ENCODE peak calls at places on chromosome 4, in seven cellular contexts. F is fibroblast of mammary gland, K is foreskin fibroblast, G is astrocyte, D is NB4, I is OCI-LY7, U is kidney. V is an unnamed sample.

GRCh38 chr4:183080372-183081115 is 18.5 kb upstream of the WWC2 start:
- DNase-seq in F (no peak), K (no peak), G (no peak), D (no peak), I (no peak), U (no peak), V (no peak)

GRCh38 chr4:39961311-39961877 is 16.3 kb downstream of the PDS5A start:
- DNase-seq in F (no peak), K (no peak), G (no peak), D (no peak), I (no peak), U (no peak), V (no peak)

GRCh38 chr4:8268211-8268610 is 1.3 kb upstream of the HTRA3 start:
- DNase-seq in F (no peak), K (no peak), G (no peak), D (no peak), I (no peak), U (no peak), V (no peak)

GRCh38 chr4:10721616-10722015 is 37.0 kb upstream of the CLNK start:
- DNase-seq in F (no peak), K (no peak), G (no peak), D (no peak), I (no peak), U (no peak), V (no peak)

GRCh38 chr4:41692717-41693345 is 55.7 kb downstream of the PHOX2B start:
- DNase-seq in F (peak), K (peak), G (peak), D (peak), I (peak), U (no peak), V (peak)

GRCh38 chr4:83083925-83084475 is 30.5 kb downstream of the PLAC8 start:
- DNase-seq in F (no peak), K (no peak), G (no peak), D (peak), I (no peak), U (no peak), V (peak)

GRCh38 chr4:15717647-15718416 is 15.0 kb downstream of the BST1 start:
- DNase-seq in F (no peak), K (no peak), G (no peak), D (no peak), I (no peak), U (no peak), V (no peak)

GRCh38 chr4:94911141-94911540 is 153.4 kb downstream of the BMPR1B start:
- DNase-seq in F (no peak), K (no peak), G (no peak), D (no peak), I (no peak), U (no peak), V (no peak)

GRCh38 chr4:124279741-124280140 is 432.8 kb downstream of the ANKRD50 start:
- DNase-seq in F (no peak), K (no peak), G (no peak), D (no peak), I (no peak), U (no peak), V (no peak)

GRCh38 chr4:40180356-40180755 is 16.5 kb upstream of the RHOH start:
- DNase-seq in F (peak), K (peak), G (peak), D (peak), I (no peak), U (no peak), V (peak)

GRCh38 chr4:101818362-101818761 is 27.8 kb downstream of the BANK1 start:
- DNase-seq in F (peak), K (no peak), G (peak), D (no peak), I (no peak), U (no peak), V (peak)

GRCh38 chr4:105194328-105195231 is 47.9 kb downstream of the TET2 start:
- DNase-seq in F (peak), K (peak), G (peak), D (no peak), I (no peak), U (no peak), V (peak)

GRCh38 chr4:16890651-16891050 is 7.8 kb downstream of the LDB2 start:
- DNase-seq in F (no peak), K (no peak), G (no peak), D (no peak), I (no peak), U (no peak), V (no peak)

GRCh38 chr4:82798168-82799005 is at the start of gene SCD5:
- DNase-seq in F (peak), K (peak), G (peak), D (peak), I (peak), U (peak), V (peak)

GRCh38 chr4:23023121-23023520 is 330.4 kb downstream of the GBA3 start:
- DNase-seq in F (no peak), K (no peak), G (no peak), D (no peak), I (no peak), U (no peak), V (no peak)

GRCh38 chr4:113684534-113685091 is 76.9 kb downstream of the CAMK2D start:
- DNase-seq in F (peak), K (peak), G (peak), D (peak), I (peak), U (peak), V (peak)

GRCh38 chr4:107034982-107035710 is 967 bp downstream of the DKK2 start:
- DNase-seq in F (peak), K (no peak), G (peak), D (no peak), I (no peak), U (peak), V (no peak)

GRCh38 chr4:169120624-169121023 is 110.6 kb upstream of the CBR4 start:
- DNase-seq in F (no peak), K (no peak), G (no peak), D (no peak), I (no peak), U (no peak), V (no peak)

GRCh38 chr4:5979981-5980380 is 38.2 kb downstream of the C4orf50 start:
- DNase-seq in F (peak), K (no peak), G (no peak), D (peak), I (no peak), U (no peak), V (peak)

DNA sequence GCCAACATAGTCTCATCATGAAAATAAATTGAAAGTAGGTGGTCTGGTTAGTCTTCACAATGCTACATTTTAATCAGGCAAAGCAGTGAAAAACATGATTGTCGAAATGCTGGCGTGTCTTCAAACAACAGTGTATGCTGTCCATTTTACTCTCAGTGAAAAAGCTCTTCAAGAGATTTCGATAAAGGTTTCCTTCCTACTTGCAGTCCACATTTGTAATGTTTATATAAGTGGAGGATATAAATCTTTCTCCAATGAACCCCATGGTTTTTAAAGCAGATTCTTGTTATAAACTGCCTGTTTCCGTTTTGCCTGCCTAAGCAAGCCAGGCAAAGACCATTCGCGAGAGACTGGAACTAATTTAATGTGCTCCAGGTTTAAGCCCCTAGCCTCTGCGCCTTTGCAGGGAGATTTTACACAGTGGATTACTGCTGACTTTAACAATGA is 169.6 kb downstream of the SCFD2 start:
- DNase-seq in F (peak), K (no peak), G (no peak), D (no peak), I (no peak), U (no peak), V (no peak)
- H3K4me3 ChIP-seq in F (no peak), K (peak), G (no peak), D (no peak), I (no peak), U (no peak), V (no peak)

GRCh38 chr4:109424093-109424818 is 9.4 kb upstream of the SEC24B start:
- DNase-seq in F (no peak), K (no peak), G (no peak), D (no peak), I (peak), U (no peak), V (no peak)
- TF ChIP-seq CTCF in F (no peak), K (no peak), G (no peak), D (no peak), I (no peak), U (no peak), V (no peak)

GRCh38 chr4:76406070-76406469 is 14.9 kb downstream of the CCDC158 start:
- DNase-seq in F (no peak), K (no peak), G (no peak), D (no peak), I (no peak), U (no peak), V (no peak)

GRCh38 chr4:76407440-76408119 is 13.4 kb downstream of the CCDC158 start:
- DNase-seq in F (no peak), K (no peak), G (peak), D (no peak), I (no peak), U (no peak), V (no peak)

DNA sequence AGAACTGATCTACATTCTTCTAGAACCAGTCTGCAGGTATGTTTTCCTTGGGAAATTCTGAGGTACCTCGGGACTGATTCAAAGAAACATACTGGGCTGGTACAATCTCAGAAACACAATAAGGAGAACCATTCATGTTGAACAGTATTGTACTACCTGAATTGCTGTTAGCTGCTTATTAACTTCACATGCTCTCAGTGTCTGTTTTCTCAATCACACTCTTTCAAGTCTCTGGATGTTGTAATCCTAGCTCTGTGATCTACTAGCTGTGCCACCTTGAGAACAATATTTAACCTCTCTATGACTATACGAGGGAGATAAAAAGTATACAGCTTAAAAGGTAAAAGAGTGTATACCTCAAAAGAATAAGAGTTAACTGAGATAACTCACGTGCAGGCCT is 10.3 kb downstream of the CCDC158 start:
- DNase-seq in F (no peak), K (no peak), G (no peak), D (no peak), I (no peak), U (no peak), V (no peak)
- H3K4me3 ChIP-seq in F (no peak), K (no peak), G (no peak), D (no peak), I (no peak), U (no peak), V (no peak)

GRCh38 chr4:130955520-130955919 is 1859.6 kb downstream of the C4orf33 start:
- DNase-seq in F (no peak), K (no peak), G (no peak), D (no peak), I (no peak), U (no peak), V (no peak)
- TF ChIP-seq CTCF in F (no peak), K (no peak), G (no peak), D (no peak), I (no peak), U (no peak), V (no peak)

V was measured in fibroblast of pulmonary artery.